ENCODE peak calls at places on chromosomes 3 and 15, in ten cellular contexts. S is tibial nerve, B is H54, F is A549, R is adrenal gland, A is IMR-90, Q is K562, I is ovary, G is NB4, V is uterus. T is an unnamed sample.

GRCh38 chr3:140342668-140343067 is 335.2 kb upstream of the TRIM42 start:
- DNase-seq in V (no peak), G (no peak), R (no peak), F (no peak), B (no peak), Q (no peak), A (no peak), S (no peak), I (no peak), T (no peak)

GRCh38 chr15:61032600-61033286 is 196.4 kb downstream of the RORA start:
- DNase-seq in Q (no peak), I (no peak), V (no peak), R (no peak), G (no peak), A (no peak), B (no peak), S (no peak), F (no peak), T (no peak)

GRCh38 chr15:78739996-78740903 is 71.0 kb downstream of the ADAMTS7 start:
- DNase-seq in B (no peak), R (peak; percentile 88), G (peak; percentile 89), S (no peak), I (no peak), V (no peak), A (peak; percentile 23), F (peak; percentile 88), Q (peak; percentile 41), T (peak; percentile 83)

GRCh38 chr3:28286595-28286994 is 45.2 kb downstream of the CMC1 start:
- DNase-seq in F (peak; percentile 51), R (no peak), G (peak; percentile 56), S (no peak), V (no peak), A (peak; percentile 46), B (no peak), I (no peak), Q (peak; percentile 37), T (no peak)

GRCh38 chr15:23038741-23039150 is 623 bp downstream of the TUBGCP5 start:
- DNase-seq in I (no peak), B (peak; percentile 51), Q (no peak), G (no peak), S (no peak), A (peak; percentile 53), F (peak; percentile 64), V (no peak), R (peak; percentile 23), T (no peak)

GRCh38 chr3:186882881-186883685 is 40.6 kb downstream of the ADIPOQ start:
- DNase-seq in S (no peak), A (peak; percentile 77), F (peak; percentile 61), G (peak; percentile 78), I (no peak), R (no peak), Q (peak; percentile 46), V (no peak), B (peak; percentile 59), T (no peak)

GRCh38 chr3:149299938-149300791 is 33.3 kb downstream of the TM4SF18 start:
- DNase-seq in Q (no peak), B (peak; percentile 26), R (peak; percentile 68), I (no peak), G (peak; percentile 92), S (no peak), A (peak; percentile 97), V (peak; percentile 32), F (peak; percentile 98), T (peak; percentile 81)

GRCh38 chr3:126266291-126266840 is 86.0 kb upstream of the ALDH1L1 start:
- DNase-seq in G (no peak), A (peak; percentile 10), B (no peak), S (peak; percentile 61), Q (no peak), I (peak; percentile 64), F (peak; percentile 11), R (no peak), V (peak; percentile 66), T (peak; percentile 70)

GRCh38 chr3:15804553-15805095 is 6.8 kb upstream of the ANKRD28 start:
- DNase-seq in I (no peak), A (no peak), Q (peak; percentile 33), B (no peak), R (no peak), S (no peak), G (peak; percentile 65), V (no peak), F (no peak), T (no peak)

GRCh38 chr3:108835101-108835500 is 12.5 kb downstream of the TRAT1 start:
- DNase-seq in A (no peak), R (no peak), B (no peak), G (no peak), Q (no peak), V (no peak), S (no peak), I (no peak), F (no peak), T (no peak)

GRCh38 chr15:60875681-60876080 is 353.4 kb downstream of the RORA start:
- DNase-seq in S (no peak), G (no peak), B (no peak), A (no peak), Q (no peak), R (no peak), I (no peak), V (no peak), F (no peak), T (no peak)

GRCh38 chr3:186841637-186842036 is 873 bp upstream of the ADIPOQ start:
- DNase-seq in Q (no peak), B (no peak), A (no peak), G (no peak), F (no peak), V (no peak), S (no peak), I (no peak), R (no peak), T (no peak)

GRCh38 chr3:112671930-112672715 is 31.2 kb upstream of the CCDC80 start:
- DNase-seq in I (no peak), S (no peak), G (no peak), B (peak; percentile 19), F (peak; percentile 64), Q (no peak), R (no peak), A (peak; percentile 98), V (no peak), T (no peak)

DNA sequence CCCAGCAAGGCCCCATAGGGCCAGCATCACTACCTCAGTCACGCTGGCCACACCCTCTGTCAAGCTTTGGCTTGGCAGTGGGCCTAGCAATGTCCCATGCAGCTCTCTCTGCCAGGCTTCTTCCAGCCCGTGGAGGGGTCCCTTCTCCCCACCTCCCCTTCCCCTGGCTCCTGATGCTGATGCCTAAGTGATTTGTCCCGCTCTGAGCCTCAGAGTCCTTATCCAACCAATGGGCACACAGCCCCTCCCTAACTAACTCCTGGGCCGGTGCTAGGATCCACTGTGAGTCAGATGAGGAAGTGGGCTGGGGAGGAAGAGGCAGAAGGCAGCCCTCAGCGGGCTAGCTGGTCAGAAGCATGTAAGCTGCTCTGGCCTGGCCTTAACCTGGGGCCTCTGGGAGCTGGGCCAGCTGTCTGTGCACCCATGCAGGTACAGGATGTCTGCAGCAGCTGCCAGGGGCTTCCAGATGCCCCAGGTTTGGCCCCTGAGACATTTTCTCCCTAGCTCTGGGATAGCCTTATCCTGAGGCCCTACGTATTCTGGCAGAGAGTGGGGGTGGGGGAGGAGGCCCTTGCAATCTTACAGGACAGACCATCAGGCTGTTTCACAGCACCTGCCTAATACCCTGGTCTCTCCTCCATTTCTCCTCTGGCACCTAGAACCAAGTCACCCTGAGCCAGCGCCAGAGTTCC is 740 bp upstream of the ZBTB47 start:
- DNase-seq in F (peak; percentile 70), B (peak; percentile 90), I (peak; percentile 63), Q (peak; percentile 62), S (peak; percentile 57), V (peak; percentile 67), A (peak; percentile 78), R (peak; percentile 69), G (peak; percentile 86), T (peak; percentile 77)
- TF ChIP-seq POLR2A in F (peak; percentile 87), B (peak; percentile 91), I (peak; percentile 36), Q (peak; percentile 75), S (peak; percentile 70), V (peak; percentile 65), A (peak; percentile 58), R (peak; percentile 88), G (peak; percentile 72), T (peak; percentile 87)

GRCh38 chr15:90352109-90352893 is at the start of gene ZNF774:
- DNase-seq in A (peak; percentile 94), Q (peak; percentile 94), B (peak; percentile 79), I (peak; percentile 90), V (peak; percentile 94), S (peak; percentile 91), G (peak; percentile 95), R (peak; percentile 96), F (peak; percentile 96), T (peak; percentile 95)
- TF ChIP-seq POLR2A in A (peak; percentile 24), Q (peak; percentile 79), B (peak; percentile 51), I (no peak), V (peak; percentile 45), S (peak; percentile 41), G (peak; percentile 25), R (peak; percentile 93), F (peak; percentile 51), T (peak; percentile 84)

GRCh38 chr3:194380300-194380699 is 10.8 kb upstream of the LRRC15 start:
- DNase-seq in S (no peak), G (no peak), A (no peak), B (no peak), V (no peak), R (no peak), I (no peak), Q (no peak), F (no peak), T (no peak)
- TF ChIP-seq POLR2A in S (no peak), G (no peak), A (no peak), B (no peak), V (no peak), R (no peak), I (no peak), Q (no peak), F (no peak), T (no peak)

GRCh38 chr3:123622766-123623165 is 37.9 kb upstream of the HACD2 start:
- DNase-seq in G (no peak), B (no peak), F (no peak), S (no peak), V (no peak), Q (no peak), R (no peak), A (no peak), I (no peak), T (no peak)

GRCh38 chr3:123621510-123622189 is 36.8 kb upstream of the HACD2 start:
- DNase-seq in Q (no peak), I (no peak), V (no peak), F (no peak), A (no peak), R (no peak), G (no peak), B (no peak), S (no peak), T (no peak)

GRCh38 chr3:123618076-123618703 is 33.3 kb upstream of the HACD2 start:
- DNase-seq in R (no peak), F (no peak), G (peak; percentile 52), V (no peak), S (no peak), Q (no peak), A (no peak), B (no peak), I (no peak), T (no peak)

GRCh38 chr3:123618768-123619484 is 34.1 kb upstream of the HACD2 start:
- DNase-seq in I (peak; percentile 86), G (peak; percentile 89), R (peak; percentile 69), V (peak; percentile 77), Q (no peak), S (peak; percentile 78), A (peak; percentile 82), B (no peak), F (no peak), T (peak; percentile 50)

DNA sequence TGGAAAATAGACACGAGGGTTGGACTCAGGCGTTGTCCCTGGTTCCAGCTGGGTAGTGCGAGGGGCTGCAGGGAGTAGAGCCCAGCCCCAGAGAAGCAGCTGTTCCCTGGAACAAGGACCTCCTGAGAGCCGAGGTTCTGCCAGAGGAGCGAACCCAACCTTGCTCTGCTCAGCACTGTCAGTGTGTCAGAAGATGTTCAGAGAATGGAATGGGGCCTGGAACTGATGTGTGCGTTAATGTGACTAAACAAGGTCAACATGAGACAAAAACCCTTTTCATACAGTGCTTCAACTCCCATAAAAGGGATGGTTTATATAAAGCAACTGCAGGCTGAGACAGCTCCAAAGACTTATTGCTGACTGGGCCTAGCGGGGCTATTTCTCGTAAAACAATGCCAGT is 35.5 kb upstream of the HACD2 start:
- DNase-seq in G (no peak), S (no peak), I (no peak), B (no peak), F (no peak), Q (no peak), V (peak; percentile 78), R (no peak), A (peak; percentile 94), T (no peak)
- TF ChIP-seq POLR2A in G (no peak), S (no peak), I (no peak), B (no peak), F (no peak), Q (no peak), V (peak; percentile 67), R (no peak), A (peak; percentile 72), T (no peak)